ENCODE peak calls at places on chromosomes 11 and 22, in ten cellular contexts. One of them, this sample, is unnamed.

GRCh38 chr11:5204787-5205186 is 4.3 kb upstream of the OR51V1 start:
- DNase-seq in tibial nerve: no peak
- DNase-seq in Panc1: peak; percentile 69
- DNase-seq in A673: no peak
- DNase-seq in endothelial cell of umbilical vein: peak; percentile 72
- DNase-seq in pancreas: no peak
- DNase-seq in Caco-2: peak; percentile 42
- DNase-seq in mucosa of descending colon: no peak
- DNase-seq in neural progenitor cell: peak; percentile 78
- DNase-seq in sigmoid colon: no peak
- DNase-seq in this sample: peak; percentile 21

GRCh38 chr11:90229791-90230190 is 6.9 kb upstream of the CHORDC1 start:
- DNase-seq in tibial nerve: no peak
- DNase-seq in endothelial cell of umbilical vein: no peak
- DNase-seq in Caco-2: no peak
- DNase-seq in neural progenitor cell: no peak
- DNase-seq in mucosa of descending colon: no peak
- DNase-seq in Panc1: no peak
- DNase-seq in sigmoid colon: no peak
- DNase-seq in A673: no peak
- DNase-seq in pancreas: no peak
- DNase-seq in this sample: no peak

GRCh38 chr11:65295001-65295400 is 19.7 kb upstream of the CDC42EP2 start:
- DNase-seq in neural progenitor cell: no peak
- DNase-seq in tibial nerve: no peak
- DNase-seq in sigmoid colon: no peak
- DNase-seq in A673: no peak
- DNase-seq in mucosa of descending colon: no peak
- DNase-seq in pancreas: no peak
- DNase-seq in Panc1: no peak
- DNase-seq in Caco-2: no peak
- DNase-seq in endothelial cell of umbilical vein: no peak
- DNase-seq in this sample: no peak

GRCh38 chr11:128323381-128323780 is 264.0 kb downstream of the ETS1 start:
- DNase-seq in mucosa of descending colon: no peak
- DNase-seq in pancreas: no peak
- DNase-seq in Panc1: no peak
- DNase-seq in tibial nerve: no peak
- DNase-seq in endothelial cell of umbilical vein: peak; percentile 23
- DNase-seq in A673: no peak
- DNase-seq in neural progenitor cell: no peak
- DNase-seq in sigmoid colon: no peak
- DNase-seq in Caco-2: no peak
- DNase-seq in this sample: no peak

GRCh38 chr11:128294001-128294684 is 293.2 kb downstream of the ETS1 start:
- DNase-seq in endothelial cell of umbilical vein: no peak
- DNase-seq in sigmoid colon: no peak
- DNase-seq in neural progenitor cell: no peak
- DNase-seq in tibial nerve: no peak
- DNase-seq in mucosa of descending colon: peak; percentile 31
- DNase-seq in Panc1: no peak
- DNase-seq in A673: no peak
- DNase-seq in pancreas: no peak
- DNase-seq in Caco-2: no peak
- DNase-seq in this sample: no peak

GRCh38 chr11:36156486-36157150 is 132.6 kb downstream of the COMMD9 start:
- DNase-seq in tibial nerve: no peak
- DNase-seq in neural progenitor cell: no peak
- DNase-seq in pancreas: no peak
- DNase-seq in Caco-2: no peak
- DNase-seq in mucosa of descending colon: no peak
- DNase-seq in endothelial cell of umbilical vein: no peak
- DNase-seq in sigmoid colon: no peak
- DNase-seq in Panc1: no peak
- DNase-seq in A673: no peak
- DNase-seq in this sample: no peak

GRCh38 chr11:13954591-13954990 is 7.9 kb upstream of the SPON1 start:
- DNase-seq in pancreas: no peak
- DNase-seq in sigmoid colon: no peak
- DNase-seq in A673: no peak
- DNase-seq in endothelial cell of umbilical vein: no peak
- DNase-seq in Panc1: no peak
- DNase-seq in Caco-2: no peak
- DNase-seq in mucosa of descending colon: no peak
- DNase-seq in neural progenitor cell: no peak
- DNase-seq in tibial nerve: no peak
- DNase-seq in this sample: no peak

GRCh38 chr11:77407613-77408012 is 66.3 kb downstream of the PAK1 start:
- DNase-seq in endothelial cell of umbilical vein: peak; percentile 96
- DNase-seq in mucosa of descending colon: peak; percentile 47
- DNase-seq in sigmoid colon: no peak
- DNase-seq in A673: peak; percentile 85
- DNase-seq in neural progenitor cell: no peak
- DNase-seq in tibial nerve: no peak
- DNase-seq in Caco-2: no peak
- DNase-seq in Panc1: peak; percentile 94
- DNase-seq in pancreas: no peak
- DNase-seq in this sample: peak; percentile 57

GRCh38 chr22:26377170-26377825 is 51.8 kb upstream of the ASPHD2 start:
- DNase-seq in A673: peak; percentile 15
- DNase-seq in mucosa of descending colon: no peak
- DNase-seq in endothelial cell of umbilical vein: no peak
- DNase-seq in tibial nerve: no peak
- DNase-seq in Caco-2: no peak
- DNase-seq in Panc1: no peak
- DNase-seq in sigmoid colon: no peak
- DNase-seq in neural progenitor cell: peak; percentile 58
- DNase-seq in pancreas: no peak
- DNase-seq in this sample: no peak

GRCh38 chr11:111531687-111532364 is 8.7 kb upstream of the LAYN start:
- DNase-seq in Panc1: no peak
- DNase-seq in pancreas: no peak
- DNase-seq in A673: peak; percentile 80
- DNase-seq in endothelial cell of umbilical vein: no peak
- DNase-seq in tibial nerve: no peak
- DNase-seq in sigmoid colon: no peak
- DNase-seq in Caco-2: peak; percentile 66
- DNase-seq in mucosa of descending colon: no peak
- DNase-seq in neural progenitor cell: no peak
- DNase-seq in this sample: no peak

GRCh38 chr11:75281469-75282095 is 41.0 kb downstream of the TPBGL start:
- DNase-seq in mucosa of descending colon: no peak
- DNase-seq in Panc1: no peak
- DNase-seq in sigmoid colon: peak; percentile 63
- DNase-seq in endothelial cell of umbilical vein: no peak
- DNase-seq in Caco-2: no peak
- DNase-seq in neural progenitor cell: no peak
- DNase-seq in pancreas: peak; percentile 45
- DNase-seq in A673: no peak
- DNase-seq in tibial nerve: no peak
- DNase-seq in this sample: no peak

GRCh38 chr11:86670179-86670578 is 2.2 kb downstream of the ME3 start:
- DNase-seq in Caco-2: no peak
- DNase-seq in endothelial cell of umbilical vein: no peak
- DNase-seq in mucosa of descending colon: no peak
- DNase-seq in Panc1: no peak
- DNase-seq in pancreas: no peak
- DNase-seq in tibial nerve: no peak
- DNase-seq in sigmoid colon: no peak
- DNase-seq in neural progenitor cell: no peak
- DNase-seq in A673: no peak
- DNase-seq in this sample: no peak

GRCh38 chr11:14973621-14974020 is 1.5 kb upstream of the CALCA start:
- DNase-seq in endothelial cell of umbilical vein: no peak
- DNase-seq in tibial nerve: no peak
- DNase-seq in A673: peak; percentile 21
- DNase-seq in sigmoid colon: peak; percentile 60
- DNase-seq in Caco-2: no peak
- DNase-seq in pancreas: peak; percentile 74
- DNase-seq in mucosa of descending colon: peak; percentile 26
- DNase-seq in neural progenitor cell: peak; percentile 65
- DNase-seq in Panc1: no peak
- DNase-seq in this sample: no peak

GRCh38 chr22:38745676-38746460 is 9.9 kb downstream of the SUN2 start:
- DNase-seq in A673: no peak
- DNase-seq in mucosa of descending colon: peak; percentile 77
- DNase-seq in endothelial cell of umbilical vein: no peak
- DNase-seq in tibial nerve: no peak
- DNase-seq in Panc1: no peak
- DNase-seq in neural progenitor cell: no peak
- DNase-seq in Caco-2: no peak
- DNase-seq in sigmoid colon: no peak
- DNase-seq in pancreas: no peak
- DNase-seq in this sample: no peak

GRCh38 chr11:78432058-78432515 is 14.5 kb upstream of the GAB2 start:
- DNase-seq in tibial nerve: no peak
- DNase-seq in Panc1: no peak
- DNase-seq in pancreas: no peak
- DNase-seq in Caco-2: no peak
- DNase-seq in sigmoid colon: no peak
- DNase-seq in A673: peak; percentile 64
- DNase-seq in neural progenitor cell: peak; percentile 52
- DNase-seq in endothelial cell of umbilical vein: peak; percentile 40
- DNase-seq in mucosa of descending colon: no peak
- DNase-seq in this sample: no peak

GRCh38 chr11:118251858-118252652 is at the start of gene MPZL3:
- DNase-seq in pancreas: peak; percentile 75
- DNase-seq in neural progenitor cell: peak; percentile 85
- DNase-seq in tibial nerve: no peak
- DNase-seq in sigmoid colon: peak; percentile 82
- DNase-seq in Caco-2: peak; percentile 99
- DNase-seq in A673: peak; percentile 78
- DNase-seq in endothelial cell of umbilical vein: peak; percentile 78
- DNase-seq in Panc1: no peak
- DNase-seq in mucosa of descending colon: peak; percentile 88
- DNase-seq in this sample: no peak

GRCh38 chr22:28983788-28984441 is 77.7 kb downstream of the C22orf31 start:
- DNase-seq in endothelial cell of umbilical vein: no peak
- DNase-seq in Panc1: no peak
- DNase-seq in pancreas: no peak
- DNase-seq in sigmoid colon: no peak
- DNase-seq in Caco-2: no peak
- DNase-seq in A673: no peak
- DNase-seq in neural progenitor cell: peak; percentile 24
- DNase-seq in tibial nerve: no peak
- DNase-seq in mucosa of descending colon: no peak
- DNase-seq in this sample: no peak

DNA sequence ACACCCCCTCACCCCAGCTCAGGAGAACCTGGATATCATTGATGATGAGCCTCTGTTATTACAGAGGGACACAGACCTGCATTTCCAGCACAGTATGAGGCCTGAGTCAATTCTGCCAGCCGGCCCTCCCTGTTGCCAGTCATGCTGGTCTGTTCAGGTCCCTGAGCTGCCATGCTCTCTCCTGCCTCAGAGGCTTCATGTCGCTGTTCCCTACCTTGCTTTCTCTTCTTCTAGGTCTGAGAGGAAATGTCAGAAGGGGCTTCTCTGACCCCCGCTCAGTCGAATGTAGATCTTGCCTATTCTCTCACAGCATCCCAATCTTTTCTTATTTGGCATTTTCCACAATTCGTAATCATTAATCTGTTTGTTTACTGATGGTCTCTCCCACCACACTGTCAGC is 21.8 kb upstream of the ABCC8 start:
- DNase-seq in Caco-2: no peak
- DNase-seq in neural progenitor cell: peak; percentile 62
- DNase-seq in sigmoid colon: no peak
- DNase-seq in Panc1: no peak
- DNase-seq in pancreas: peak; percentile 34
- DNase-seq in tibial nerve: no peak
- DNase-seq in A673: no peak
- DNase-seq in mucosa of descending colon: no peak
- DNase-seq in endothelial cell of umbilical vein: no peak
- DNase-seq in this sample: no peak
- TF ChIP-seq CTCF in Caco-2: no peak
- TF ChIP-seq CTCF in neural progenitor cell: peak; percentile 59
- TF ChIP-seq CTCF in sigmoid colon: no peak
- TF ChIP-seq CTCF in Panc1: no peak
- TF ChIP-seq CTCF in pancreas: no peak
- TF ChIP-seq CTCF in tibial nerve: no peak
- TF ChIP-seq CTCF in A673: no peak
- TF ChIP-seq CTCF in mucosa of descending colon: no peak
- TF ChIP-seq CTCF in endothelial cell of umbilical vein: no peak
- TF ChIP-seq CTCF in this sample: peak; percentile 37

DNA sequence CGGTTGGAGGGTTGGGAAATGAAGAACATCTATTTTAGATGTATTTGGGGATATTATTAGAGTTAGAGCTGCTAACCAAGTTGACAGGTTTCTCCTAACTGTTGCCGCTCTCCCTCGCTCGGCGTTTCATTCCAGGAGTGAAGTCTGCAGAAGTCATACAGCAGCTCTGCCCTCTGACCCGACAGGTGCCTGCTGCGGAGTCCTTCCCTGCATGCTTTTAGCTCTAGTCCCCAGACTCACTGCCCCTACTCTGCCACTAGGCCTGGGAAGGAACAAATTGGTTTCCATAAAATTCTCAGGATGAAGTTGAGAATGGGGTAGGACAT is 124.9 kb downstream of the DBX1 start:
- DNase-seq in neural progenitor cell: no peak
- DNase-seq in endothelial cell of umbilical vein: no peak
- DNase-seq in tibial nerve: no peak
- DNase-seq in pancreas: no peak
- DNase-seq in A673: no peak
- DNase-seq in sigmoid colon: no peak
- DNase-seq in mucosa of descending colon: no peak
- DNase-seq in Panc1: no peak
- DNase-seq in Caco-2: no peak
- DNase-seq in this sample: no peak
- H3K36me3 ChIP-seq in neural progenitor cell: no peaks in the 10 kb centered on the region
- H3K36me3 ChIP-seq in endothelial cell of umbilical vein: no peaks in the 10 kb centered on the region
- H3K36me3 ChIP-seq in tibial nerve: peaks cover 40% of the 10 kb centered on the region
- H3K36me3 ChIP-seq in pancreas: no peaks in the 10 kb centered on the region
- H3K36me3 ChIP-seq in A673: no peaks in the 10 kb centered on the region
- H3K36me3 ChIP-seq in sigmoid colon: peaks cover 8% of the 10 kb centered on the region
- H3K36me3 ChIP-seq in mucosa of descending colon: no peaks in the 10 kb centered on the region
- H3K36me3 ChIP-seq in Panc1: no peaks in the 10 kb centered on the region
- H3K36me3 ChIP-seq in Caco-2: no peaks in the 10 kb centered on the region
- H3K36me3 ChIP-seq in this sample: peaks cover 9% of the 10 kb centered on the region

GRCh38 chr22:36769541-36769940 is 6.4 kb downstream of the IFT27 start:
- DNase-seq in tibial nerve: no peak
- DNase-seq in A673: no peak
- DNase-seq in Panc1: no peak
- DNase-seq in mucosa of descending colon: no peak
- DNase-seq in sigmoid colon: peak; percentile 25
- DNase-seq in Caco-2: no peak
- DNase-seq in endothelial cell of umbilical vein: no peak
- DNase-seq in pancreas: no peak
- DNase-seq in neural progenitor cell: no peak
- DNase-seq in this sample: no peak
- TF ChIP-seq CTCF in tibial nerve: no peak
- TF ChIP-seq CTCF in A673: no peak
- TF ChIP-seq CTCF in Panc1: no peak
- TF ChIP-seq CTCF in mucosa of descending colon: no peak
- TF ChIP-seq CTCF in sigmoid colon: no peak
- TF ChIP-seq CTCF in Caco-2: no peak
- TF ChIP-seq CTCF in endothelial cell of umbilical vein: no peak
- TF ChIP-seq CTCF in pancreas: no peak
- TF ChIP-seq CTCF in neural progenitor cell: no peak
- TF ChIP-seq CTCF in this sample: no peak

DNA sequence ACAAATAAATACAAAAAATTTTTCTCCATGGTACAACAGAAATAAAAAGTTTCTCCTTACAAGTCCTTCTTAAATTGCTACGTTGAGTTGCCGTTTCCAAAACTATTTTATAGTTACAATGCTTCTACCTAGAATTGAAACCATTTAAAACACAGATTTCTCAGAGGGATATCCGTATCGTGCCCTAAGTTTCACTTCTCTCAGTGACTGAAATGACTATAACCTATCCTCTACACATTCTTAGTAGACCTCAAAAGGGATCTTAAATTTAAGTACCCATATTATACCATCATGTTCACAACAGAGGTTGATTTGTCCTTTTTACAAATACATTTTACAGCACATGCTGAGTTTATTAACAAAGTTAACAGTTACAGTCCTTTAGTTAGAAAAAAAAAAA is 44.1 kb downstream of the USP28 start:
- DNase-seq in pancreas: no peak
- DNase-seq in sigmoid colon: no peak
- DNase-seq in neural progenitor cell: no peak
- DNase-seq in Panc1: no peak
- DNase-seq in A673: no peak
- DNase-seq in Caco-2: no peak
- DNase-seq in mucosa of descending colon: no peak
- DNase-seq in tibial nerve: no peak
- DNase-seq in endothelial cell of umbilical vein: no peak
- DNase-seq in this sample: no peak
- H3K36me3 ChIP-seq in pancreas: peaks cover 5% of the 10 kb centered on the region
- H3K36me3 ChIP-seq in sigmoid colon: peaks cover 16% of the 10 kb centered on the region
- H3K36me3 ChIP-seq in neural progenitor cell: no peaks in the 10 kb centered on the region
- H3K36me3 ChIP-seq in Panc1: peaks cover 2% of the 10 kb centered on the region
- H3K36me3 ChIP-seq in A673: no peaks in the 10 kb centered on the region
- H3K36me3 ChIP-seq in Caco-2: peaks cover 5% of the 10 kb centered on the region
- H3K36me3 ChIP-seq in mucosa of descending colon: no peaks in the 10 kb centered on the region
- H3K36me3 ChIP-seq in tibial nerve: peaks cover 62% of the 10 kb centered on the region
- H3K36me3 ChIP-seq in endothelial cell of umbilical vein: no peaks in the 10 kb centered on the region
- H3K36me3 ChIP-seq in this sample: peaks cover 2% of the 10 kb centered on the region